ENCODE peak calls at places on chromosomes 6 and 20, in four cellular contexts. One of them, this sample, is unnamed.

GRCh38 chr6:118216751-118217150 is 309.7 kb downstream of the SLC35F1 start:
- DNase-seq in fibroblast of gingiva: no peak
- DNase-seq in astrocyte of the spinal cord: no peak
- DNase-seq in GM13977: no peak
- DNase-seq in this sample: no peak

GRCh38 chr6:90780141-90780540 is 193.3 kb upstream of the MAP3K7 start:
- DNase-seq in GM13977: no peak
- DNase-seq in astrocyte of the spinal cord: no peak
- DNase-seq in fibroblast of gingiva: no peak
- DNase-seq in this sample: no peak

GRCh38 chr6:8006208-8006607 is 58.0 kb downstream of the BLOC1S5 start:
- DNase-seq in fibroblast of gingiva: peak; percentile 12
- DNase-seq in astrocyte of the spinal cord: peak; percentile 49
- DNase-seq in GM13977: peak; percentile 42
- DNase-seq in this sample: peak; percentile 64

GRCh38 chr20:18042211-18042610 is 15.5 kb downstream of the OVOL2 start:
- DNase-seq in fibroblast of gingiva: no peak
- DNase-seq in GM13977: no peak
- DNase-seq in astrocyte of the spinal cord: no peak
- DNase-seq in this sample: no peak

GRCh38 chr6:169106176-169106575 is 147.5 kb downstream of the THBS2 start:
- DNase-seq in fibroblast of gingiva: no peak
- DNase-seq in GM13977: no peak
- DNase-seq in astrocyte of the spinal cord: no peak
- DNase-seq in this sample: no peak

GRCh38 chr6:150208606-150209352 is 65.9 kb downstream of the PPP1R14C start:
- DNase-seq in fibroblast of gingiva: peak; percentile 2
- DNase-seq in astrocyte of the spinal cord: no peak
- DNase-seq in GM13977: no peak
- DNase-seq in this sample: no peak

GRCh38 chr6:125957845-125958244 is 1.3 kb downstream of the HINT3 start:
- DNase-seq in GM13977: peak; percentile 37
- DNase-seq in fibroblast of gingiva: peak; percentile 69
- DNase-seq in astrocyte of the spinal cord: peak; percentile 22
- DNase-seq in this sample: no peak

GRCh38 chr20:7665311-7665863 is 274.9 kb downstream of the HAO1 start:
- DNase-seq in GM13977: no peak
- DNase-seq in fibroblast of gingiva: no peak
- DNase-seq in astrocyte of the spinal cord: peak; percentile 49
- DNase-seq in this sample: no peak

GRCh38 chr6:107344981-107345380 is 114.4 kb downstream of the PDSS2 start:
- DNase-seq in fibroblast of gingiva: no peak
- DNase-seq in GM13977: no peak
- DNase-seq in astrocyte of the spinal cord: no peak
- DNase-seq in this sample: no peak

GRCh38 chr6:143731789-143732188 is 54.0 kb downstream of the PHACTR2 start:
- DNase-seq in GM13977: no peak
- DNase-seq in astrocyte of the spinal cord: no peak
- DNase-seq in fibroblast of gingiva: no peak
- DNase-seq in this sample: no peak

This sample was measured in D341Med.